ENCODE peak calls at places on chromosome 7, in six cellular contexts. W, T, B, F, V and K are unnamed samples.

GRCh38 chr7:113267885-113268284 is 149.5 kb upstream of the SMIM30 start:
- DNase-seq in V (no peak), B (peak), W (no peak), T (no peak), F (no peak), K (no peak)

GRCh38 chr7:155721056-155721455 is 76.6 kb downstream of the RBM33 start:
- DNase-seq in T (no peak), F (no peak), B (no peak), W (no peak), V (no peak), K (no peak)

GRCh38 chr7:47887016-47887640 is 61.1 kb downstream of the PKD1L1 start:
- DNase-seq in V (no peak), B (no peak), F (no peak), T (no peak), W (no peak), K (no peak)

GRCh38 chr7:20323587-20323986 is 7.1 kb upstream of the ITGB8 start:
- DNase-seq in B (no peak), T (no peak), F (no peak), V (no peak), W (no peak), K (no peak)

GRCh38 chr7:101916041-101916800 is 98.8 kb downstream of the CUX1 start:
- DNase-seq in W (no peak), B (no peak), T (no peak), F (no peak), V (no peak), K (no peak)

GRCh38 chr7:41544241-41544640 is 158.6 kb downstream of the INHBA start:
- DNase-seq in T (no peak), F (no peak), W (no peak), V (no peak), B (no peak), K (no peak)

GRCh38 chr7:25105911-25106310 is 19.1 kb downstream of the CYCS start:
- DNase-seq in W (no peak), F (no peak), T (no peak), V (no peak), B (no peak), K (no peak)

GRCh38 chr7:124276005-124276606 is 243.2 kb upstream of the TMEM229A start:
- DNase-seq in W (peak), B (peak), F (no peak), T (peak), V (peak), K (no peak)

GRCh38 chr7:143214789-143215679 is 6.8 kb upstream of the TAS2R40 start:
- DNase-seq in V (peak), F (peak), T (peak), B (peak), W (peak), K (peak)

GRCh38 chr7:101608772-101609713 is 20.1 kb downstream of the MYL10 start:
- DNase-seq in V (no peak), W (no peak), T (no peak), F (no peak), B (no peak), K (no peak)

GRCh38 chr7:109125001-109125400 is 555.3 kb downstream of the DNAJB9 start:
- DNase-seq in B (no peak), V (no peak), F (no peak), W (no peak), T (no peak), K (no peak)

GRCh38 chr7:137606061-137606674 is 240.6 kb downstream of the DGKI start:
- DNase-seq in V (peak), T (peak), W (no peak), B (no peak), F (no peak), K (peak)

GRCh38 chr7:34299066-34299465 is 359.0 kb upstream of the NPSR1 start:
- DNase-seq in W (no peak), V (no peak), T (no peak), F (no peak), B (no peak), K (no peak)

GRCh38 chr7:1562611-1563051 is 6.6 kb upstream of the TMEM184A start:
- DNase-seq in T (no peak), W (no peak), V (no peak), B (no peak), F (no peak), K (no peak)

GRCh38 chr7:29327455-29327854 is 132.9 kb downstream of the CHN2 start:
- DNase-seq in B (no peak), T (no peak), W (no peak), F (no peak), V (no peak), K (no peak)

GRCh38 chr7:79281406-79281805 is 172.1 kb downstream of the MAGI2 start:
- DNase-seq in V (no peak), W (no peak), B (no peak), T (no peak), F (no peak), K (no peak)

GRCh38 chr7:108347616-108348015 is 108.6 kb downstream of the NRCAM start:
- DNase-seq in W (peak), B (peak), T (no peak), F (no peak), V (no peak), K (peak)

GRCh38 chr7:101108330-101108857 is 18.5 kb upstream of the SERPINE1 start:
- DNase-seq in B (no peak), F (no peak), V (no peak), T (no peak), W (no peak), K (no peak)

GRCh38 chr7:78279457-78279856 is 480.9 kb downstream of the PHTF2 start:
- DNase-seq in F (no peak), T (no peak), V (no peak), W (no peak), B (no peak), K (no peak)

GRCh38 chr7:24395512-24395911 is 111.5 kb downstream of the NPY start:
- DNase-seq in W (no peak), V (no peak), F (no peak), B (no peak), T (no peak), K (no peak)

GRCh38 chr7:25062380-25062779 is 62.7 kb downstream of the CYCS start:
- DNase-seq in F (no peak), B (no peak), W (no peak), V (no peak), T (no peak), K (no peak)

GRCh38 chr7:27840314-27840713 is 100.4 kb downstream of the TAX1BP1 start:
- DNase-seq in B (no peak), F (no peak), T (no peak), W (no peak), V (no peak), K (no peak)

GRCh38 chr7:159215053-159215452 is 70.4 kb upstream of the VIPR2 start:
- DNase-seq in T (no peak), W (no peak), F (no peak), B (no peak), V (no peak), K (no peak)

GRCh38 chr7:79806161-79806734 is 328.4 kb upstream of the GNAI1 start:
- DNase-seq in F (no peak), W (no peak), V (no peak), B (peak), T (peak), K (no peak)

GRCh38 chr7:12064716-12065115 is 146.4 kb upstream of the TMEM106B start:
- DNase-seq in B (no peak), T (no peak), V (no peak), F (no peak), W (no peak), K (no peak)

GRCh38 chr7:12056977-12057376 is 154.1 kb upstream of the TMEM106B start:
- DNase-seq in W (no peak), B (no peak), T (no peak), V (no peak), F (no peak), K (no peak)

GRCh38 chr7:12066561-12066960 is 144.5 kb upstream of the TMEM106B start:
- DNase-seq in W (no peak), F (no peak), T (peak), B (no peak), V (no peak), K (no peak)

GRCh38 chr7:12066004-12066403 is 145.1 kb upstream of the TMEM106B start:
- DNase-seq in W (no peak), V (no peak), T (peak), B (no peak), F (no peak), K (no peak)

DNA sequence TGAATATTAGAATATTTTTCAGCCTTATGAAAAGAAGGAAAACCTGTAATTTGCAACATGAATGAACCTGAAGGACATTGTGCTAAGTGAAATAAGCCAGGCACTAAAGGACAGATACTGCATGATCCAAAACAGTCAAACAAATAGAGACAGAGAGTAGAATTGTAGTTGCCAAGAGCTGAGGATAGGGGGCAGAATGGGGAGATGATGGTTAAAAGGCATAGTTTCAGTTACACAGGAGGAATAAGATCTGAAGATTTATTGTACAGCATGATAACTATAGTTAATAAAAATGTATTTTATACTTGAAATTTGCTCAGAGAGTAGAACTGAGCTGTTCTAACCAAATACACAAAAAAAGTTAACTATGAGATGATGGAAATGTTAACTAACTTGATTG is 149.0 kb upstream of the TMEM106B start:
- DNase-seq in F (no peak), V (peak), W (no peak), B (no peak), T (no peak), K (no peak)
- TF ChIP-seq CTCF in F (no peak), V (peak), W (peak), B (peak), T (peak), K (no peak)

GRCh38 chr7:51006483-51007235 is 224.0 kb upstream of the GRB10 start:
- DNase-seq in V (no peak), F (no peak), B (no peak), W (no peak), T (no peak), K (no peak)

GRCh38 chr7:51005074-51005473 is 222.4 kb upstream of the GRB10 start:
- DNase-seq in B (no peak), V (no peak), W (no peak), T (no peak), F (no peak), K (no peak)

GRCh38 chr7:51000956-51001355 is 218.3 kb upstream of the GRB10 start:
- DNase-seq in V (no peak), W (no peak), T (no peak), F (no peak), B (no peak), K (no peak)
- TF ChIP-seq CTCF in V (no peak), W (no peak), T (peak), F (no peak), B (peak), K (no peak)

DNA sequence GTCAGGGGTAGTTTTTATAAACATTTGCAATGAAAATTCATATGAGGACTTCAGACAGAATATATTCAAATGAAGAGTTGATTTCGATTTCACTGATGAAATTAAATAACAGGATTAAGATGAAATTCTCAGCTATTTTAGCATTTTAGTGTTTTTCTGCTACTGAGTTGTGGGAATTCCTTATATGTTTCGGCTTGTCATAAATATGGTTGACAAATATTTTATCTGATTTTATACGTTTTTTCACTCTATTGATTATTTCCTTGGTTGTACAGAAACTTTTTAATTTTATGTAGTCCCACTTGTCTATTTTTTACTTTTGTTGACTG is 14.6 kb upstream of the NME8 start:
- DNase-seq in T (no peak), B (no peak), V (no peak), F (no peak), W (no peak), K (no peak)
- TF ChIP-seq CTCF in T (no peak), B (no peak), V (no peak), F (peak), W (no peak), K (no peak)

GRCh38 chr7:97377713-97378112 is 260.2 kb downstream of the SDHAF3 start:
- DNase-seq in W (no peak), F (no peak), V (no peak), B (no peak), T (no peak), K (no peak)

GRCh38 chr7:97381815-97382214 is 264.3 kb downstream of the SDHAF3 start:
- DNase-seq in B (no peak), T (no peak), V (no peak), F (no peak), W (no peak), K (no peak)
- TF ChIP-seq CTCF in B (no peak), T (peak), V (no peak), F (no peak), W (no peak), K (no peak)

DNA sequence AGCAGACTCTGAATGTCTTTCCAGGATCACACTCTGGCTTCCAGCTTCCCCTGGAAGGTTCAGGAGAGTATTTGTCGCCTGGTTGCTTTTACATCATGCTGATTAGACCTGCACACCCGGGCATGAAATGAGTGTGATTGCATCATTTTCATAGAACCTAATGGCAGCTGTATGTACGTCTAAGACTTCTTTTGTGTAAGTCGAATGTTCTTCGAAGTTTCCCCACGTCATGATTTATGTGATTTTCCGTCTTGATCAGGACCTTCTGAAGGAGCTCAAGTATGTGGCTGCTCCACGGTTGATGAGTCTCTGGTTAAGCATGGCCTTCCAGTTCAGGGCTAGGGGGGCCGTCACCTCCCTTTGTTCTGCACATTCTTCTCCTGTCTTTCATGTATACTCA is 4.5 kb downstream of the EIF4H start:
- DNase-seq in T (no peak), W (no peak), V (no peak), B (no peak), F (no peak), K (peak)
- TF ChIP-seq CTCF in T (no peak), W (no peak), V (no peak), B (no peak), F (no peak), K (no peak)

GRCh38 chr7:133364959-133365680 is 112.2 kb downstream of the EXOC4 start:
- DNase-seq in B (peak), F (no peak), W (no peak), T (no peak), V (no peak), K (peak)
- TF ChIP-seq CTCF in B (no peak), F (no peak), W (no peak), T (no peak), V (peak), K (no peak)

GRCh38 chr7:126302639-126303038 is 950.1 kb downstream of the GRM8 start:
- DNase-seq in B (no peak), F (no peak), V (no peak), T (no peak), W (no peak), K (no peak)
- TF ChIP-seq CTCF in B (no peak), F (no peak), V (no peak), T (peak), W (no peak), K (no peak)

GRCh38 chr7:18357691-18358090 is 137.9 kb upstream of the HDAC9 start:
- DNase-seq in B (no peak), F (no peak), T (no peak), W (no peak), V (peak), K (no peak)
- TF ChIP-seq CTCF in B (peak), F (no peak), T (peak), W (peak), V (peak), K (peak)

GRCh38 chr7:7330997-7331396 is 148.7 kb downstream of the C1GALT1 start:
- DNase-seq in F (no peak), T (no peak), B (no peak), W (no peak), V (no peak), K (no peak)
- TF ChIP-seq CTCF in F (no peak), T (peak), B (peak), W (no peak), V (peak), K (no peak)

DNA sequence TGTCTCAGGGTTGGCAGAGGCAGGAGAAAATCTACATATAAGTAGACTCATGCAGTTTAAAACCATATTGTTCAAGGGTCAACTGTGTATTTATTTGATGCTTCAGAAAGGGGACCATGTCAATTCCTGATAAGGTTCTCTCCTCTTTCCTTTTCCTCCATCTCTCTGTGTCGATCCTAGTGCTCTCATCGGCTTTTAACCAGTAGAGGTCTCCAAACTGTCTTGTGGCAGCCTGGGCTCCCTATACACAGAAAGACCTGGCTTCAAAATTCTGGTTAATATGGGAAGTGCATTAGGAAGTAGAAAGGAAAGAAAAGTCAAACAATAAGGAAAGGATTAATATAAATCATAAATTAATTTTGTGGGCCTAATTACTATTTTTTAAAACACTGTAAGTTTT is 304.4 kb upstream of the C7orf33 start:
- DNase-seq in F (no peak), B (peak), W (no peak), V (peak), T (no peak), K (no peak)
- TF ChIP-seq CTCF in F (no peak), B (no peak), W (peak), V (peak), T (peak), K (no peak)